ENCODE peak calls at places on chromosomes 11 and 22, in six cellular contexts. A is SJSA1, I is body of pancreas, Y is endodermal cell, F is ovary, E is AG04450. N is an unnamed sample.

GRCh38 chr11:8100151-8100550 is 19.1 kb downstream of the TUB start:
- DNase-seq in A (no peak), F (no peak), I (no peak), E (no peak), Y (no peak), N (no peak)

GRCh38 chr11:93034031-93034430 is 64.6 kb downstream of the MTNR1B start:
- DNase-seq in E (no peak), I (peak; percentile 11), A (no peak), F (no peak), Y (no peak), N (no peak)

GRCh38 chr11:69356703-69357457 is 62.9 kb downstream of the MYEOV start:
- DNase-seq in F (no peak), Y (peak; percentile 32), I (no peak), A (peak; percentile 64), E (no peak), N (no peak)

GRCh38 chr22:21009638-21010425 is 5.1 kb upstream of the P2RX6 start:
- DNase-seq in E (no peak), A (no peak), F (no peak), Y (peak; percentile 85), I (peak; percentile 55), N (peak; percentile 47)

GRCh38 chr11:76903325-76903724 is 42.6 kb downstream of the ACER3 start:
- DNase-seq in Y (peak; percentile 61), F (no peak), I (no peak), A (no peak), E (no peak), N (no peak)

GRCh38 chr11:8732748-8733241 is 50.2 kb downstream of the RPL27A start:
- DNase-seq in F (peak; percentile 63), Y (peak; percentile 71), E (no peak), A (peak; percentile 56), I (peak; percentile 85), N (peak; percentile 19)

GRCh38 chr11:117931971-117932370 is 2.8 kb upstream of the TMPRSS13 start:
- DNase-seq in F (peak; percentile 56), I (peak; percentile 36), A (no peak), E (no peak), Y (peak; percentile 47), N (no peak)

GRCh38 chr11:77167791-77168190 is 39.7 kb downstream of the MYO7A start:
- DNase-seq in F (no peak), A (no peak), E (no peak), Y (no peak), I (no peak), N (no peak)

GRCh38 chr11:134559617-134559992 is 147.6 kb upstream of the B3GAT1 start:
- DNase-seq in Y (peak; percentile 39), E (no peak), A (peak; percentile 18), F (no peak), I (no peak), N (peak; percentile 23)

GRCh38 chr11:33868646-33869461 is 23.0 kb downstream of the LMO2 start:
- DNase-seq in I (no peak), Y (peak; percentile 74), E (no peak), A (peak; percentile 25), F (peak; percentile 38), N (no peak)

GRCh38 chr11:45085657-45086501 is 60.6 kb upstream of the PRDM11 start:
- DNase-seq in F (no peak), E (no peak), I (no peak), Y (no peak), A (no peak), N (no peak)

GRCh38 chr11:86089659-86090058 is 20.8 kb upstream of the PICALM start:
- DNase-seq in E (no peak), Y (no peak), I (no peak), A (no peak), F (no peak), N (no peak)

GRCh38 chr11:17839450-17839849 is 104.9 kb downstream of the KCNC1 start:
- DNase-seq in A (no peak), F (no peak), E (no peak), I (no peak), Y (no peak), N (no peak)

GRCh38 chr11:42524534-42525227 is 787.1 kb upstream of the API5 start:
- DNase-seq in E (no peak), A (peak; percentile 59), Y (peak; percentile 93), I (peak; percentile 49), F (peak; percentile 26), N (peak; percentile 36)

GRCh38 chr11:57095896-57096295 is 85.9 kb upstream of the LRRC55 start:
- DNase-seq in F (no peak), E (no peak), A (no peak), Y (no peak), I (no peak), N (no peak)

GRCh38 chr22:40951795-40952602 is 821 bp downstream of the RBX1 start:
- DNase-seq in F (no peak), A (no peak), E (no peak), Y (no peak), I (no peak), N (no peak)

GRCh38 chr11:58866788-58867187 is 22.3 kb upstream of the GLYATL2 start:
- DNase-seq in A (no peak), F (no peak), I (no peak), E (no peak), Y (no peak), N (no peak)

GRCh38 chr22:27801616-27802388 is at the start of gene MN1:
- DNase-seq in Y (peak; percentile 90), E (no peak), I (peak; percentile 37), F (peak; percentile 79), A (no peak), N (peak; percentile 74)

GRCh38 chr11:123799438-123799837 is 6.7 kb downstream of the OR6M1 start:
- DNase-seq in A (no peak), E (no peak), I (peak; percentile 20), F (no peak), Y (no peak), N (peak; percentile 92)

GRCh38 chr11:72274435-72274834 is 30.5 kb upstream of the PHOX2A start:
- DNase-seq in Y (no peak), I (no peak), F (no peak), E (no peak), A (no peak), N (no peak)

GRCh38 chr11:8967159-8967558 is 2.9 kb upstream of the TMEM9B start:
- DNase-seq in I (no peak), Y (no peak), F (no peak), E (no peak), A (no peak), N (no peak)

GRCh38 chr22:49724893-49725489 is 102.7 kb downstream of the BRD1 start:
- DNase-seq in E (no peak), Y (peak; percentile 93), I (peak; percentile 37), A (peak; percentile 66), F (peak; percentile 49), N (peak; percentile 47)

GRCh38 chr11:18615628-18616392 is 16.2 kb downstream of the MISFA start:
- DNase-seq in F (no peak), Y (no peak), I (no peak), E (no peak), A (no peak), N (no peak)

GRCh38 chr11:131591051-131591461 is 220.6 kb downstream of the NTM start:
- DNase-seq in Y (peak; percentile 89), E (no peak), F (no peak), A (no peak), I (no peak), N (no peak)

GRCh38 chr11:10309163-10310093 is 4.6 kb downstream of the ADM start:
- DNase-seq in I (peak; percentile 92), E (no peak), F (peak; percentile 73), Y (peak; percentile 90), A (no peak), N (no peak)

GRCh38 chr11:16086229-16086628 is 270.1 kb downstream of the SOX6 start:
- DNase-seq in F (no peak), E (no peak), A (no peak), Y (peak; percentile 43), I (no peak), N (no peak)

GRCh38 chr11:77244277-77245014 is 57.0 kb downstream of the GDPD4 start:
- DNase-seq in I (no peak), E (no peak), F (no peak), Y (no peak), A (no peak), N (no peak)

DNA sequence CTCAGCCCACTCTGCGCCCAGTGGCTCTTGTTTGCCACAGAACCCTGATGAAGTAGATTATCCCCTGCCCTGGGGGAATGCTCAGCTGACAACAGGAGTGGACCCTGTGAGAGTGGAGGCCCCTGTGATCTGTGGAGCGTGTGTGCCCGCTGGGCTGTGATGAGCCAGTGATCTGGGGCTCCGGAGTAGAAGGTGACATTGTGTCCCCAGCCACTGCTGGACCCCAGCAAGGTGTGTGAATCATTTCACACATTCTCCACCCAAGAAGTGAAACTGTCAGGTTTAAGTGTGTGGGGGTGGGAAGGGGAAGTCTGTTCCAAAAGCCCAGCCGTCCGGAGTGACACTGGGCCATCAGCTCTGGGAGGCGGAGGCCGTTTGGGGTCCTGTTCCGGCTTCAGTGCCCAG is 33.1 kb upstream of the GRAMD4 start:
- DNase-seq in A (no peak), E (no peak), F (no peak), I (no peak), Y (no peak), N (no peak)
- H3K27ac ChIP-seq in A (no peak overlapping the region), E (no peak overlapping the region), F (no peak overlapping the region), I (no peak overlapping the region), Y (no peak overlapping the region), N (no peak overlapping the region)

GRCh38 chr11:64341429-64341828 is 1.4 kb downstream of the CCDC88B start:
- DNase-seq in I (no peak), E (no peak), F (no peak), Y (no peak), A (no peak), N (no peak)
- H3K27ac ChIP-seq in I (no peak overlapping the region), E (no peak overlapping the region), F (no peak overlapping the region), Y (no peak overlapping the region), A (no peak overlapping the region), N (no peak overlapping the region)

DNA sequence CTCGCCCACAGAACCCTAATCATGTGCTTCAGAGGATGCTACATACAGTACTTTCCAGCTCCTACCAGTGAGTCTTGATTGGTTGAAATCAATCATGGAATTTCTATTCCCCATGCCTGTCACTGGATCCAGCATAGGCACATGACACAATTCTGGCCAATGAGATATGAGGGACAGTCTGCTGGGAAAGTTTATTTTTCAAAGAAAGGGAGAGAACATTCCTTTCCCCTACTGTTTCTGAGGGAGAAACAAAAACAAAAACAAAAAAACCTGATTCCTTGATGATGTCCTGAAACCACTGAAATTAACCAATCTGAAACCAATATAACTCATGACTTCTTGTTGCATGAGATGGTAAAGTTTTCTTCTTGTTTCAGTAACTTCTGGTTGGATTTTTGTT is 3.3 kb upstream of the RCN1 start:
- DNase-seq in F (no peak), Y (no peak), E (no peak), I (no peak), A (no peak), N (no peak)
- H3K27ac ChIP-seq in F (no peak overlapping the region), Y (no peak overlapping the region), E (peak overlapping the region; percentile 66), I (no peak overlapping the region), A (peak overlapping the region; percentile 79), N (peak overlapping the region; percentile 63)

GRCh38 chr11:35794850-35795249 is 132.3 kb downstream of the TRIM44 start:
- DNase-seq in F (no peak), A (no peak), E (peak; percentile 47), I (no peak), Y (no peak), N (no peak)
- H3K27ac ChIP-seq in F (no peak overlapping the region), A (no peak overlapping the region), E (no peak overlapping the region), I (no peak overlapping the region), Y (no peak overlapping the region), N (no peak overlapping the region)